ENCODE peak calls at places on chromosomes 12 and 14, in eight cellular contexts. S is transverse colon, U is lung, B is mammary epithelial cell, K is cardiac muscle cell, Y is foreskin fibroblast, T is NB4, V is kidney epithelial cell. Q is an unnamed sample.

GRCh38 chr12:54195736-54196347 is 7.1 kb upstream of the SMUG1 start:
- DNase-seq in S (no peak), U (peak; percentile 44), B (no peak), K (peak; percentile 75), Y (peak; percentile 73), T (peak; percentile 90), V (no peak), Q (peak; percentile 46)

GRCh38 chr12:122043476-122043875 is 21.8 kb downstream of the BCL7A start:
- DNase-seq in S (no peak), U (no peak), B (no peak), K (no peak), Y (no peak), T (no peak), V (no peak), Q (no peak)

GRCh38 chr12:131264625-131265024 is 310.9 kb downstream of the ADGRD1 start:
- DNase-seq in S (no peak), U (no peak), B (no peak), K (no peak), Y (no peak), T (no peak), V (no peak), Q (no peak)

GRCh38 chr14:100695423-100695738 is 31.3 kb upstream of the DLK1 start:
- DNase-seq in S (no peak), U (no peak), B (no peak), K (no peak), Y (no peak), T (peak; percentile 56), V (no peak), Q (no peak)

GRCh38 chr12:1920971-1921370 is 2.5 kb upstream of the CACNA2D4 start:
- DNase-seq in S (no peak), U (no peak), B (no peak), K (no peak), Y (no peak), T (peak; percentile 89), V (no peak), Q (no peak)

GRCh38 chr12:4762773-4763172 is 42.6 kb downstream of the GALNT8 start:
- DNase-seq in S (no peak), U (no peak), B (no peak), K (no peak), Y (no peak), T (peak; percentile 28), V (no peak), Q (no peak)

GRCh38 chr12:31106101-31106803 is 32.6 kb downstream of the DDX11 start:
- DNase-seq in S (no peak), U (no peak), B (no peak), K (no peak), Y (no peak), T (no peak), V (no peak), Q (no peak)

GRCh38 chr12:129559756-129560155 is 344.1 kb downstream of the TMEM132D start:
- DNase-seq in S (no peak), U (no peak), B (no peak), K (no peak), Y (no peak), T (no peak), V (no peak), Q (no peak)

GRCh38 chr12:128705140-128705539 is 118.6 kb downstream of the SLC15A4 start:
- DNase-seq in S (no peak), U (no peak), B (no peak), K (no peak), Y (no peak), T (no peak), V (no peak), Q (no peak)

GRCh38 chr12:15428632-15429031 is 106.3 kb downstream of the PTPRO start:
- DNase-seq in S (no peak), U (no peak), B (no peak), K (peak; percentile 0), Y (peak; percentile 6), T (no peak), V (no peak), Q (no peak)

GRCh38 chr12:132856581-132856980 is 27.9 kb upstream of the GOLGA3 start:
- DNase-seq in S (no peak), U (no peak), B (no peak), K (no peak), Y (no peak), T (no peak), V (no peak), Q (no peak)

GRCh38 chr14:49479432-49479831 is 106.7 kb downstream of the RPS29 start:
- DNase-seq in S (no peak), U (peak; percentile 35), B (no peak), K (no peak), Y (no peak), T (no peak), V (no peak), Q (no peak)

GRCh38 chr14:92463141-92463540 is 50.4 kb upstream of the RIN3 start:
- DNase-seq in S (no peak), U (no peak), B (no peak), K (no peak), Y (no peak), T (no peak), V (no peak), Q (no peak)

GRCh38 chr12:127108360-127109215 is 1158.4 kb upstream of the TMEM132C start:
- DNase-seq in S (peak; percentile 44), U (peak; percentile 54), B (peak; percentile 60), K (peak; percentile 38), Y (peak; percentile 88), T (peak; percentile 61), V (no peak), Q (peak; percentile 76)

GRCh38 chr14:24013654-24014514 is 25.2 kb downstream of the DHRS4L2 start:
- DNase-seq in S (peak; percentile 42), U (peak; percentile 57), B (peak; percentile 65), K (peak; percentile 78), Y (peak; percentile 83), T (peak; percentile 77), V (peak; percentile 10), Q (peak; percentile 78)

GRCh38 chr12:43349863-43350262 is 202.1 kb downstream of the ADAMTS20 start:
- DNase-seq in S (no peak), U (no peak), B (no peak), K (peak; percentile 28), Y (peak; percentile 58), T (peak; percentile 27), V (no peak), Q (peak; percentile 20)

GRCh38 chr14:22502551-22502950 is 86.5 kb downstream of the DAD1 start:
- DNase-seq in S (no peak), U (no peak), B (no peak), K (no peak), Y (no peak), T (no peak), V (no peak), Q (no peak)

DNA sequence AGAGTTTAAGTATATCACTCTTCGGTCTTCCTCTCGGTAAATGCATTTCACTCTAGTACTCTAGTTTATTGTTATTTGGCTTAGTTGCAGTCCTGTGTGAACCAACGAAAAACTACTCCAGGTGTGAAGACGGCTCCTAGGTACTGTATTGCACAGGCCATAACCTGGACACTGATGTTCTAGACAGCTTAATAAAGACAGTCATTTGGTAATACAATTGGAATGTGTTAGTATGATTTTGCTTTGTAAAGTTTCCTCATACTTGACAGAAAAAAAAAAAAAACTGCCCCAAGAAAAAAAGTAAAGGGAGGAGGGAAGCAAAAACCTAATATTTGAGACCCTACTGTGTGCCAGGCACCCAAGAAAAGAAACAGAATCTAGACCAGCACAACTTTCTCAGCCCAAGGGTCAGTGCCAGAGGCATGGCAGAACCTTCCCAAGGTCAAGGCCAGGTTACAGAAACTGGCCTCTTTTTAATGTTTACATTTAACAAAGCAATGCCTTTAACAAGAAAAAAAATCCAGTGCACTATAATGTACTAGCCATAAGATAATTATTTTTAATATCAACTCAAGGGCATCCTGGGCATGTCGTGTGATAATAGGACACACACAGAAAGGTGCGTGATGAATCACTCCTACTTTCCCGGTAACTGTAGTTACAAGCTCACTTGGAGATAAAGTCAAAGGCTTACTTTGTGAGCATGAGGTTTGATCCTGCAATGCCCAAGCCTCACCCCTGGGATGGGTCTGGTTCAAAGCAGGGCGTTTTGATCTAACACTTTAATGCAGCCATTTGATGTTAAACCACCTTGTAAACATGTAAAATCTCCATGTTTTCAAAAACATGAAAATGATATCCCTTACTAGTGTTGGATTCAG is 110.6 kb downstream of the BMP4 start:
- DNase-seq in S (no peak), U (no peak), B (no peak), K (no peak), Y (no peak), T (no peak), V (no peak), Q (peak; percentile 71)
- H3K4me3 ChIP-seq in S (no peak overlapping the region), U (no peak overlapping the region), B (no peak overlapping the region), K (no peak overlapping the region), Y (no peak overlapping the region), T (no peak overlapping the region), V (no peak overlapping the region), Q (no peak overlapping the region)

GRCh38 chr14:20934148-20934762 is 21.0 kb upstream of the RNASE2 start:
- DNase-seq in S (peak; percentile 8), U (no peak), B (no peak), K (peak; percentile 38), Y (peak; percentile 24), T (no peak), V (no peak), Q (peak; percentile 8)
- TF ChIP-seq CTCF in S (no peak), U (no peak), B (peak; percentile 40), K (peak; percentile 69), Y (peak; percentile 51), T (peak; percentile 22), V (peak; percentile 46), Q (peak; percentile 25)

GRCh38 chr12:64680235-64680634 is 69.9 kb downstream of the RASSF3 start:
- DNase-seq in S (peak; percentile 53), U (peak; percentile 39), B (peak; percentile 68), K (no peak), Y (no peak), T (no peak), V (no peak), Q (peak; percentile 63)

GRCh38 chr12:64685605-64686004 is 73.6 kb downstream of the GNS start:
- DNase-seq in S (no peak), U (no peak), B (no peak), K (no peak), Y (no peak), T (no peak), V (no peak), Q (no peak)

GRCh38 chr12:64681200-64682052 is 71.1 kb downstream of the RASSF3 start:
- DNase-seq in S (no peak), U (no peak), B (no peak), K (no peak), Y (no peak), T (no peak), V (no peak), Q (no peak)

GRCh38 chr12:64685076-64685475 is 74.1 kb downstream of the GNS start:
- DNase-seq in S (no peak), U (no peak), B (no peak), K (no peak), Y (no peak), T (no peak), V (no peak), Q (no peak)

GRCh38 chr12:64682572-64683277 is 72.4 kb downstream of the RASSF3 start:
- DNase-seq in S (peak; percentile 58), U (no peak), B (no peak), K (peak; percentile 97), Y (peak; percentile 79), T (peak; percentile 48), V (no peak), Q (no peak)
- H3K4me3 ChIP-seq in S (no peak overlapping the region), U (no peak overlapping the region), B (no peak overlapping the region), K (no peak overlapping the region), Y (no peak overlapping the region), T (no peak overlapping the region), V (no peak overlapping the region), Q (no peak overlapping the region)

DNA sequence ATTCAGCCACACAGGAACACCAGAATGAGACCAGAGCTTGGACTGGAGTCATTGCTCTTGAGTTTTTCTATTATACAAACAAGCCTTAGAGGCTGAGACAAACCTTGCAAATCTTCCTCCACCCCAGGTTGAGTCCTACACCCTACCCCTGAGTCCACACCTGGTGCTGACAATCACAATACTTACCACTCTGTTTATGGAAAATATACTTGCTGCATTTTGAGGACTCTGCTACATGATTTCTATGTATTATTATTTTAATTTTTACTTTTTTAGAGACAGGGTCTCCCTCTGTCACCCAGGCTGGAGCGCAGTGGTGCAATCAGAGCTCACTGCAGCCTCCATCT is 101.4 kb downstream of the EGLN3 start:
- DNase-seq in S (no peak), U (no peak), B (no peak), K (no peak), Y (no peak), T (no peak), V (no peak), Q (no peak)
- TF ChIP-seq CTCF in S (no peak), U (no peak), B (no peak), K (no peak), Y (no peak), T (no peak), V (no peak), Q (no peak)

Q was measured in epithelial cell of esophagus.